ENCODE peak calls at places on chromosome 1, in ten cellular contexts. One of them, this sample, is unnamed. For H3K4me1, the result is how much of the 10 kb centered on the place peaks cover.

GRCh38 chr1:111406325-111406768 is 21.2 kb downstream of the OVGP1 start:
- DNase-seq in PC-3: peak
- DNase-seq in mesendoderm: peak
- DNase-seq in left ventricle myocardium inferior: no peak
- DNase-seq in right atrium auricular region: no peak
- DNase-seq in Karpas-422: peak
- DNase-seq in effector memory CD4-positive, alpha-beta T cell: peak
- DNase-seq in cardiac muscle cell: peak
- DNase-seq in neuronal stem cell: no peak
- DNase-seq in NT2/D1: no peak
- DNase-seq in this sample: peak

GRCh38 chr1:48043524-48043923 is 46.3 kb upstream of the TRABD2B start:
- DNase-seq in PC-3: peak
- DNase-seq in mesendoderm: peak
- DNase-seq in left ventricle myocardium inferior: no peak
- DNase-seq in right atrium auricular region: no peak
- DNase-seq in Karpas-422: no peak
- DNase-seq in effector memory CD4-positive, alpha-beta T cell: no peak
- DNase-seq in cardiac muscle cell: no peak
- DNase-seq in neuronal stem cell: no peak
- DNase-seq in NT2/D1: no peak
- DNase-seq in this sample: no peak

GRCh38 chr1:208161656-208162375 is 82.4 kb downstream of the PLXNA2 start:
- DNase-seq in PC-3: no peak
- DNase-seq in mesendoderm: no peak
- DNase-seq in left ventricle myocardium inferior: no peak
- DNase-seq in right atrium auricular region: no peak
- DNase-seq in Karpas-422: no peak
- DNase-seq in effector memory CD4-positive, alpha-beta T cell: no peak
- DNase-seq in cardiac muscle cell: peak
- DNase-seq in neuronal stem cell: no peak
- DNase-seq in NT2/D1: no peak
- DNase-seq in this sample: no peak

GRCh38 chr1:104132386-104132973 is 382.8 kb downstream of the AMY1C start:
- DNase-seq in PC-3: peak
- DNase-seq in mesendoderm: peak
- DNase-seq in left ventricle myocardium inferior: no peak
- DNase-seq in right atrium auricular region: no peak
- DNase-seq in Karpas-422: peak
- DNase-seq in effector memory CD4-positive, alpha-beta T cell: no peak
- DNase-seq in cardiac muscle cell: peak
- DNase-seq in neuronal stem cell: peak
- DNase-seq in NT2/D1: peak
- DNase-seq in this sample: no peak

GRCh38 chr1:231584117-231584516 is 42.5 kb upstream of the DISC1 start:
- DNase-seq in PC-3: peak
- DNase-seq in mesendoderm: no peak
- DNase-seq in left ventricle myocardium inferior: no peak
- DNase-seq in right atrium auricular region: no peak
- DNase-seq in Karpas-422: no peak
- DNase-seq in effector memory CD4-positive, alpha-beta T cell: no peak
- DNase-seq in cardiac muscle cell: peak
- DNase-seq in neuronal stem cell: no peak
- DNase-seq in NT2/D1: no peak
- DNase-seq in this sample: no peak

GRCh38 chr1:184423649-184424048 is 36.8 kb downstream of the C1orf21 start:
- DNase-seq in PC-3: no peak
- DNase-seq in mesendoderm: no peak
- DNase-seq in left ventricle myocardium inferior: no peak
- DNase-seq in right atrium auricular region: no peak
- DNase-seq in Karpas-422: no peak
- DNase-seq in effector memory CD4-positive, alpha-beta T cell: no peak
- DNase-seq in cardiac muscle cell: no peak
- DNase-seq in neuronal stem cell: no peak
- DNase-seq in NT2/D1: no peak
- DNase-seq in this sample: no peak

GRCh38 chr1:10866314-10867091 is 70.1 kb upstream of the CASZ1 start:
- DNase-seq in PC-3: peak
- DNase-seq in mesendoderm: peak
- DNase-seq in left ventricle myocardium inferior: no peak
- DNase-seq in right atrium auricular region: no peak
- DNase-seq in Karpas-422: no peak
- DNase-seq in effector memory CD4-positive, alpha-beta T cell: no peak
- DNase-seq in cardiac muscle cell: peak
- DNase-seq in neuronal stem cell: no peak
- DNase-seq in NT2/D1: peak
- DNase-seq in this sample: no peak

GRCh38 chr1:5837976-5838653 is 154.1 kb downstream of the NPHP4 start:
- DNase-seq in PC-3: no peak
- DNase-seq in mesendoderm: no peak
- DNase-seq in left ventricle myocardium inferior: no peak
- DNase-seq in right atrium auricular region: no peak
- DNase-seq in Karpas-422: no peak
- DNase-seq in effector memory CD4-positive, alpha-beta T cell: no peak
- DNase-seq in cardiac muscle cell: no peak
- DNase-seq in neuronal stem cell: no peak
- DNase-seq in NT2/D1: no peak
- DNase-seq in this sample: no peak

GRCh38 chr1:17185485-17185860 is 19.5 kb upstream of the PADI1 start:
- DNase-seq in PC-3: no peak
- DNase-seq in mesendoderm: no peak
- DNase-seq in left ventricle myocardium inferior: no peak
- DNase-seq in right atrium auricular region: no peak
- DNase-seq in Karpas-422: no peak
- DNase-seq in effector memory CD4-positive, alpha-beta T cell: no peak
- DNase-seq in cardiac muscle cell: no peak
- DNase-seq in neuronal stem cell: no peak
- DNase-seq in NT2/D1: no peak
- DNase-seq in this sample: peak

GRCh38 chr1:172601046-172601630 is 57.8 kb upstream of the FASLG start:
- DNase-seq in PC-3: no peak
- DNase-seq in mesendoderm: peak
- DNase-seq in left ventricle myocardium inferior: no peak
- DNase-seq in right atrium auricular region: no peak
- DNase-seq in Karpas-422: no peak
- DNase-seq in effector memory CD4-positive, alpha-beta T cell: no peak
- DNase-seq in cardiac muscle cell: no peak
- DNase-seq in neuronal stem cell: no peak
- DNase-seq in NT2/D1: no peak
- DNase-seq in this sample: no peak

GRCh38 chr1:36475341-36475740 is 7.4 kb downstream of the CSF3R start:
- DNase-seq in PC-3: no peak
- DNase-seq in mesendoderm: no peak
- DNase-seq in left ventricle myocardium inferior: no peak
- DNase-seq in right atrium auricular region: no peak
- DNase-seq in Karpas-422: no peak
- DNase-seq in effector memory CD4-positive, alpha-beta T cell: no peak
- DNase-seq in cardiac muscle cell: no peak
- DNase-seq in neuronal stem cell: no peak
- DNase-seq in NT2/D1: no peak
- DNase-seq in this sample: no peak

GRCh38 chr1:13967707-13968106 is 267.7 kb downstream of the PRDM2 start:
- DNase-seq in PC-3: no peak
- DNase-seq in mesendoderm: no peak
- DNase-seq in left ventricle myocardium inferior: no peak
- DNase-seq in right atrium auricular region: no peak
- DNase-seq in Karpas-422: no peak
- DNase-seq in effector memory CD4-positive, alpha-beta T cell: no peak
- DNase-seq in cardiac muscle cell: no peak
- DNase-seq in neuronal stem cell: no peak
- DNase-seq in NT2/D1: no peak
- DNase-seq in this sample: no peak
- H3K4me1 ChIP-seq in PC-3: under half
- H3K4me1 ChIP-seq in mesendoderm: under half
- H3K4me1 ChIP-seq in left ventricle myocardium inferior: under half
- H3K4me1 ChIP-seq in right atrium auricular region: under half
- H3K4me1 ChIP-seq in Karpas-422: under half
- H3K4me1 ChIP-seq in effector memory CD4-positive, alpha-beta T cell: under half
- H3K4me1 ChIP-seq in cardiac muscle cell: under half
- H3K4me1 ChIP-seq in neuronal stem cell: under half
- H3K4me1 ChIP-seq in NT2/D1: under half
- H3K4me1 ChIP-seq in this sample: under half

GRCh38 chr1:167502719-167503452 is 15.4 kb downstream of the CD247 start:
- DNase-seq in PC-3: no peak
- DNase-seq in mesendoderm: peak
- DNase-seq in left ventricle myocardium inferior: no peak
- DNase-seq in right atrium auricular region: no peak
- DNase-seq in Karpas-422: peak
- DNase-seq in effector memory CD4-positive, alpha-beta T cell: no peak
- DNase-seq in cardiac muscle cell: no peak
- DNase-seq in neuronal stem cell: no peak
- DNase-seq in NT2/D1: peak
- DNase-seq in this sample: no peak

GRCh38 chr1:167501513-167502191 is 16.7 kb downstream of the CD247 start:
- DNase-seq in PC-3: no peak
- DNase-seq in mesendoderm: no peak
- DNase-seq in left ventricle myocardium inferior: no peak
- DNase-seq in right atrium auricular region: peak
- DNase-seq in Karpas-422: peak
- DNase-seq in effector memory CD4-positive, alpha-beta T cell: no peak
- DNase-seq in cardiac muscle cell: no peak
- DNase-seq in neuronal stem cell: no peak
- DNase-seq in NT2/D1: no peak
- DNase-seq in this sample: no peak

GRCh38 chr1:167502192-167502551 is 16.2 kb downstream of the CD247 start:
- DNase-seq in PC-3: no peak
- DNase-seq in mesendoderm: no peak
- DNase-seq in left ventricle myocardium inferior: no peak
- DNase-seq in right atrium auricular region: no peak
- DNase-seq in Karpas-422: no peak
- DNase-seq in effector memory CD4-positive, alpha-beta T cell: no peak
- DNase-seq in cardiac muscle cell: no peak
- DNase-seq in neuronal stem cell: no peak
- DNase-seq in NT2/D1: no peak
- DNase-seq in this sample: peak

GRCh38 chr1:167500283-167500860 is 18.0 kb downstream of the CD247 start:
- DNase-seq in PC-3: no peak
- DNase-seq in mesendoderm: no peak
- DNase-seq in left ventricle myocardium inferior: no peak
- DNase-seq in right atrium auricular region: no peak
- DNase-seq in Karpas-422: peak
- DNase-seq in effector memory CD4-positive, alpha-beta T cell: no peak
- DNase-seq in cardiac muscle cell: no peak
- DNase-seq in neuronal stem cell: no peak
- DNase-seq in NT2/D1: no peak
- DNase-seq in this sample: no peak

GRCh38 chr1:167503626-167504458 is 14.5 kb downstream of the CD247 start:
- DNase-seq in PC-3: no peak
- DNase-seq in mesendoderm: no peak
- DNase-seq in left ventricle myocardium inferior: no peak
- DNase-seq in right atrium auricular region: no peak
- DNase-seq in Karpas-422: no peak
- DNase-seq in effector memory CD4-positive, alpha-beta T cell: no peak
- DNase-seq in cardiac muscle cell: no peak
- DNase-seq in neuronal stem cell: no peak
- DNase-seq in NT2/D1: no peak
- DNase-seq in this sample: no peak
- H3K4me1 ChIP-seq in PC-3: under half
- H3K4me1 ChIP-seq in mesendoderm: under half
- H3K4me1 ChIP-seq in left ventricle myocardium inferior: under half
- H3K4me1 ChIP-seq in right atrium auricular region: under half
- H3K4me1 ChIP-seq in Karpas-422: half or more
- H3K4me1 ChIP-seq in effector memory CD4-positive, alpha-beta T cell: half or more
- H3K4me1 ChIP-seq in cardiac muscle cell: under half
- H3K4me1 ChIP-seq in neuronal stem cell: under half
- H3K4me1 ChIP-seq in NT2/D1: under half
- H3K4me1 ChIP-seq in this sample: under half

DNA sequence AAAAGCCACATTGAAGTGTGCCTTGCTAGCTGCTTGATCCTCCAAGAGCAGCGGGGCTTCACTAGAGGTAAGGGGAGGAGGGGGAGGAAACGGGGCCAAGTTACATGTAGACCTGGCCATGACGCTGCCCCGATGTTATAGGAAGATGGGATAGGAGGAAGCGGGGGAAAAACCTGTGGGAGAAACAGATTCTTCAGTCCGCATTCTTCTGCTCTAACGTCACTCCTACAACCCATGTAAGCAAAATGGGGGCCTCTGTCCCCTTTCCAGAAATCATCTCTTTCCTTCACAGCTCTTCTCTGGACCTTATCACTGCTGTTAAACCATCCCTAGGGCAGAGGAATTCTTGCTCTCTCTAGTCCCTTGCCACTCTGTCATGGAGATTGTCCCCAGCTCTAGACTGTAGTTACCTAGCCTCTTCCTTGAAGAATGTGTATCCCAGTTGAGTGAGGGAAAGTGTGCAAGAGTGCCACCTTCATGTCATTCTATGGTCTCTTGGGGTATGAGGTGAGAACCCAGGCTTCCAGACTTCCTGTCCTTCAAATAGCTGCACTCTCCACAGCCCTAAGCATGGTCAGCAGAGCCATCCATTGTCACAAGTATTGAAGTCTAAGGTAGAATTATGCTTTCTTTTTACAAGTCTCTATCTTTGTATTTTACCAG is 11.4 kb downstream of the PLEKHO1 start:
- DNase-seq in PC-3: no peak
- DNase-seq in mesendoderm: peak
- DNase-seq in left ventricle myocardium inferior: no peak
- DNase-seq in right atrium auricular region: no peak
- DNase-seq in Karpas-422: no peak
- DNase-seq in effector memory CD4-positive, alpha-beta T cell: no peak
- DNase-seq in cardiac muscle cell: peak
- DNase-seq in neuronal stem cell: no peak
- DNase-seq in NT2/D1: no peak
- DNase-seq in this sample: no peak
- H3K4me1 ChIP-seq in PC-3: under half
- H3K4me1 ChIP-seq in mesendoderm: under half
- H3K4me1 ChIP-seq in left ventricle myocardium inferior: under half
- H3K4me1 ChIP-seq in right atrium auricular region: under half
- H3K4me1 ChIP-seq in Karpas-422: under half
- H3K4me1 ChIP-seq in effector memory CD4-positive, alpha-beta T cell: under half
- H3K4me1 ChIP-seq in cardiac muscle cell: under half
- H3K4me1 ChIP-seq in neuronal stem cell: under half
- H3K4me1 ChIP-seq in NT2/D1: under half
- H3K4me1 ChIP-seq in this sample: half or more

DNA sequence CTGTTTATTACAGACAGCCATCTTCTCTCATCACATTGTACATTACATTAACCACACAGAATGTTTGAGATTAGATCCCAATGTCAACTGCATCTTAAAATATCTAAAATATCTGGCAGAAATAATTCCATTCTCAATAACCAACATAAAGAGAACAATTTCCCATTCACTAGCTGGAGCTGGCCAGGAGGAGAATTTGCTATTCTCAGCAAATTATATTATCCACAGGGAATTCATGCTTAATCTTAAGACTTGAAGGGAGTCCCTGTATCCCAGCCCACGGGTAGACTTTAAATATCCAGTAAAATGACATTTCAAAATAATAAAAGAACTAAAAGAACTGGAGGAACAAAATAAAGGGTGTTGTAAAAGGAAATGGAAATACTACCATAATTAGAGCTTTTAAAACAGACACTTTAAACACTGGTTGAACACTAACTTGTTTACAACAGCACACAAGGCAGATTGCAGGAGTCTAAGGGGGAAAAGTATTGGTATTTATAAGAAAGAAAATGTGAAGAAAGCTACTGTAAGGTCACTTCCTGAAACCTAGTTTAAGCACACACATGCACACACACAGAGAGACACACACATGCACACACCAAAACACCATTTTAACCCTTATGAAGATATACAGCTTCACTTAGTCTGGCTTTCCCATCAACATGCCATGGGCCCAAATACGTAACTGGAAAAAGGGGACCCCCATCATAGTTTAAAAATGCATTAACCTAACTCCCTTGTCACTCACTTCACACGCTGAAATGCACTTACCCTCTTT is 107.1 kb downstream of the PTPN14 start:
- DNase-seq in PC-3: no peak
- DNase-seq in mesendoderm: no peak
- DNase-seq in left ventricle myocardium inferior: no peak
- DNase-seq in right atrium auricular region: no peak
- DNase-seq in Karpas-422: peak
- DNase-seq in effector memory CD4-positive, alpha-beta T cell: no peak
- DNase-seq in cardiac muscle cell: no peak
- DNase-seq in neuronal stem cell: no peak
- DNase-seq in NT2/D1: no peak
- DNase-seq in this sample: no peak
- H3K4me1 ChIP-seq in PC-3: half or more
- H3K4me1 ChIP-seq in mesendoderm: under half
- H3K4me1 ChIP-seq in left ventricle myocardium inferior: half or more
- H3K4me1 ChIP-seq in right atrium auricular region: under half
- H3K4me1 ChIP-seq in Karpas-422: half or more
- H3K4me1 ChIP-seq in effector memory CD4-positive, alpha-beta T cell: under half
- H3K4me1 ChIP-seq in cardiac muscle cell: under half
- H3K4me1 ChIP-seq in neuronal stem cell: under half
- H3K4me1 ChIP-seq in NT2/D1: under half
- H3K4me1 ChIP-seq in this sample: half or more